ENCODE peak calls at places on chromosome 18, in eight cellular contexts. B is fibroblast of lung, X is NCI-H2029, P is caudate nucleus, I is AG08395, F is body of pancreas, J is foreskin keratinocyte, Q is LNCaP clone FGC. T is an unnamed sample.

GRCh38 chr18:36375118-36375517 is 77.6 kb downstream of the FHOD3 start:
- DNase-seq in I (no peak), F (no peak), Q (no peak), B (no peak), J (no peak), X (no peak), P (no peak), T (no peak)

GRCh38 chr18:11671156-11671555 is 17.9 kb upstream of the GNAL start:
- DNase-seq in Q (no peak), F (no peak), X (no peak), P (no peak), I (no peak), J (no peak), B (no peak), T (no peak)

GRCh38 chr18:67232991-67233390 is 283.5 kb downstream of the DSEL start:
- DNase-seq in J (no peak), P (no peak), F (no peak), Q (no peak), X (no peak), I (no peak), B (no peak), T (no peak)

GRCh38 chr18:8424917-8425725 is 184.1 kb upstream of the RAB12 start:
- DNase-seq in P (no peak), Q (no peak), F (no peak), I (peak; percentile 94), X (no peak), B (peak; percentile 16), J (peak; percentile 78), T (no peak)

GRCh38 chr18:4672152-4672551 is 217.0 kb upstream of the DLGAP1 start:
- DNase-seq in Q (no peak), B (no peak), F (no peak), P (no peak), X (no peak), J (no peak), I (no peak), T (no peak)

GRCh38 chr18:73462092-73462491 is 594.3 kb upstream of the NETO1 start:
- DNase-seq in B (peak; percentile 84), I (no peak), P (no peak), J (peak; percentile 10), F (peak; percentile 20), Q (peak; percentile 82), X (no peak), T (no peak)

GRCh38 chr18:47730795-47731194 is 199.7 kb downstream of the SMAD2 start:
- DNase-seq in B (no peak), F (no peak), Q (no peak), X (no peak), P (no peak), I (peak; percentile 22), J (no peak), T (no peak)

GRCh38 chr18:77230645-77231044 is 19.0 kb upstream of the GALR1 start:
- DNase-seq in I (no peak), B (no peak), P (no peak), Q (no peak), J (no peak), F (no peak), X (no peak), T (no peak)

GRCh38 chr18:3790702-3791101 is 340.7 kb downstream of the TGIF1 start:
- DNase-seq in X (no peak), P (no peak), Q (no peak), F (no peak), B (peak; percentile 51), I (no peak), J (no peak), T (no peak)

GRCh38 chr18:75638597-75639467 is 211.3 kb upstream of the SMIM21 start:
- DNase-seq in I (peak; percentile 79), J (no peak), F (no peak), B (peak; percentile 62), Q (no peak), X (no peak), P (peak; percentile 73), T (no peak)

GRCh38 chr18:43572165-43572564 is 294.9 kb upstream of the SYT4 start:
- DNase-seq in X (no peak), B (no peak), F (no peak), P (no peak), J (no peak), Q (no peak), I (no peak), T (no peak)

GRCh38 chr18:56645415-56646016 is 5.6 kb upstream of the WDR7 start:
- DNase-seq in I (no peak), P (no peak), J (no peak), F (no peak), Q (no peak), X (no peak), B (peak; percentile 12), T (no peak)

GRCh38 chr18:11668441-11669169 is 20.5 kb upstream of the GNAL start:
- DNase-seq in P (no peak), B (no peak), J (no peak), F (no peak), X (no peak), Q (no peak), I (no peak), T (no peak)

GRCh38 chr18:60235164-60235563 is 137.4 kb downstream of the MC4R start:
- DNase-seq in P (no peak), Q (no peak), I (no peak), F (no peak), J (no peak), X (no peak), B (no peak), T (no peak)

GRCh38 chr18:48639772-48640432 is 101.1 kb downstream of the CTIF start:
- DNase-seq in J (no peak), F (no peak), X (no peak), B (no peak), Q (no peak), I (no peak), P (no peak), T (peak; percentile 52)

GRCh38 chr18:60123031-60123430 is 223.2 kb downstream of the PMAIP1 start:
- DNase-seq in Q (no peak), B (no peak), J (no peak), P (no peak), F (no peak), X (no peak), I (no peak), T (no peak)

GRCh38 chr18:63844254-63844653 is 43.3 kb upstream of the SERPINB2 start:
- DNase-seq in Q (peak; percentile 18), B (peak; percentile 69), J (peak; percentile 14), P (no peak), X (no peak), I (peak; percentile 41), F (no peak), T (no peak)

GRCh38 chr18:79797518-79798345 is at the start of gene KCNG2:
- DNase-seq in J (no peak), B (peak; percentile 33), F (no peak), I (peak; percentile 32), X (no peak), P (no peak), Q (no peak), T (peak; percentile 63)

T was measured in WTC11.